ENCODE peak calls at places on chromosome X, in ten cellular contexts. G is psoas muscle, N is tibial artery, S is K562, F is Caco-2, J is MM.1S, B is mesenchymal stem cell, Y is tibial nerve, O is MG63, E is left lung. X is an unnamed sample. For H3K9me3 and H3K36me3, the result is how much of the 10 kb centered on the place peaks cover.

GRCh38 chrX:8743126-8743732 is 11.3 kb upstream of the ANOS1 start:
- DNase-seq in N (no peak), G (peak), O (peak), E (peak), Y (peak), J (peak), S (peak), B (peak), F (peak), X (peak)

GRCh38 chrX:116009871-116010710 is 160.5 kb upstream of the AGTR2 start:
- DNase-seq in N (peak), S (no peak), J (peak), Y (no peak), G (no peak), F (no peak), B (no peak), E (peak), O (no peak), X (peak)

GRCh38 chrX:30489323-30489722 is 88.2 kb downstream of the TASL start:
- DNase-seq in E (no peak), G (no peak), B (no peak), J (no peak), S (peak), O (peak), N (no peak), F (peak), Y (no peak), X (no peak)

GRCh38 chrX:72243472-72243871 is 4.6 kb upstream of the ERCC6L start:
- DNase-seq in N (no peak), B (peak), J (no peak), F (no peak), Y (no peak), G (no peak), E (no peak), S (no peak), O (no peak), X (no peak)

GRCh38 chrX:18769812-18770573 is 62.5 kb downstream of the PPEF1 start:
- DNase-seq in E (no peak), N (no peak), J (no peak), B (peak), S (no peak), F (no peak), O (no peak), G (no peak), Y (no peak), X (no peak)

GRCh38 chrX:30246769-30247489 is at the start of gene MAGEB1:
- DNase-seq in E (no peak), B (no peak), F (no peak), N (no peak), Y (no peak), S (peak), J (no peak), G (no peak), O (no peak), X (no peak)

GRCh38 chrX:29488919-29489318 is 726.4 kb upstream of the MAGEB2 start:
- DNase-seq in F (no peak), N (no peak), O (no peak), J (peak), S (no peak), B (no peak), E (no peak), G (no peak), Y (peak), X (no peak)

GRCh38 chrX:13689519-13690211 is 737 bp downstream of the RAB9A start:
- DNase-seq in O (no peak), J (no peak), N (no peak), S (no peak), F (no peak), B (peak), G (no peak), Y (no peak), E (no peak), X (no peak)

GRCh38 chrX:108537005-108537404 is 97.4 kb downstream of the COL4A5 start:
- DNase-seq in J (peak), F (no peak), B (peak), N (no peak), O (no peak), E (no peak), S (peak), G (no peak), Y (peak), X (no peak)

GRCh38 chrX:37815366-37815765 is 32.0 kb downstream of the DYNLT3 start:
- DNase-seq in B (no peak), J (no peak), O (no peak), Y (no peak), N (no peak), F (no peak), S (no peak), E (no peak), G (no peak), X (no peak)

GRCh38 chrX:65821721-65822496 is 154.5 kb downstream of the MSN start:
- DNase-seq in O (peak), B (no peak), G (peak), F (no peak), J (no peak), E (peak), N (no peak), S (no peak), Y (no peak), X (peak)

GRCh38 chrX:13015536-13016236 is 28.7 kb downstream of the FAM9C start:
- DNase-seq in S (no peak), Y (no peak), G (no peak), N (no peak), E (no peak), J (no peak), F (no peak), O (no peak), B (no peak), X (no peak)

GRCh38 chrX:40107291-40108083 is 9.7 kb upstream of the BCOR start:
- DNase-seq in J (peak), F (no peak), B (peak), E (peak), O (peak), N (peak), G (peak), Y (no peak), S (no peak), X (peak)

GRCh38 chrX:83145910-83146309 is 362.2 kb upstream of the POU3F4 start:
- DNase-seq in J (no peak), E (no peak), G (no peak), N (no peak), F (no peak), O (no peak), B (no peak), S (no peak), Y (no peak), X (no peak)

GRCh38 chrX:54482839-54483593 is 13.0 kb downstream of the FGD1 start:
- DNase-seq in F (no peak), Y (no peak), N (peak), J (no peak), G (no peak), B (no peak), O (no peak), S (no peak), E (no peak), X (no peak)

GRCh38 chrX:12956704-12957541 is 18.0 kb upstream of the TMSB4X start:
- DNase-seq in B (peak), O (no peak), G (no peak), F (no peak), N (no peak), E (no peak), S (peak), J (peak), Y (no peak), X (no peak)

GRCh38 chrX:20211261-20211786 is 55.4 kb downstream of the RPS6KA3 start:
- DNase-seq in O (no peak), E (no peak), Y (no peak), S (no peak), J (no peak), N (no peak), F (no peak), G (no peak), B (no peak), X (no peak)

GRCh38 chrX:100649550-100650356 is 5.8 kb downstream of the SRPX2 start:
- DNase-seq in F (peak), J (no peak), N (peak), S (no peak), E (peak), O (peak), Y (peak), G (peak), B (peak), X (peak)

GRCh38 chrX:8607326-8607725 is 124.6 kb downstream of the ANOS1 start:
- DNase-seq in S (no peak), B (no peak), O (no peak), F (no peak), Y (no peak), N (no peak), J (no peak), E (no peak), G (no peak), X (no peak)

GRCh38 chrX:19857131-19857530 is 30.3 kb downstream of the SH3KBP1 start:
- DNase-seq in Y (no peak), O (no peak), B (no peak), J (peak), G (no peak), N (no peak), E (no peak), S (no peak), F (no peak), X (no peak)

GRCh38 chrX:23752740-23753435 is 9.8 kb upstream of the ACOT9 start:
- DNase-seq in J (no peak), E (no peak), N (no peak), G (no peak), O (peak), Y (no peak), B (peak), F (no peak), S (no peak), X (no peak)

GRCh38 chrX:45009371-45010000 is 136.5 kb downstream of the KDM6A start:
- DNase-seq in O (peak), J (no peak), S (no peak), Y (no peak), N (no peak), E (no peak), B (no peak), G (no peak), F (no peak), X (no peak)

GRCh38 chrX:70029790-70030189 is 19.9 kb downstream of the AWAT2 start:
- DNase-seq in J (no peak), E (no peak), B (no peak), O (no peak), N (no peak), F (no peak), G (no peak), S (no peak), Y (no peak), X (no peak)

GRCh38 chrX:134482371-134482770 is 22.4 kb downstream of the HPRT1 start:
- DNase-seq in B (no peak), F (no peak), E (no peak), N (no peak), S (no peak), Y (no peak), O (no peak), J (no peak), G (no peak), X (no peak)

GRCh38 chrX:41733939-41734338 is 10.0 kb downstream of the GPR82 start:
- DNase-seq in G (no peak), N (no peak), S (no peak), O (no peak), E (no peak), B (no peak), Y (no peak), J (peak), F (no peak), X (no peak)

GRCh38 chrX:20530319-20530979 is 263.7 kb upstream of the RPS6KA3 start:
- DNase-seq in B (peak), N (peak), F (peak), O (peak), Y (peak), G (no peak), S (peak), E (peak), J (peak), X (peak)

GRCh38 chrX:39613508-39613921 is 484.2 kb downstream of the BCOR start:
- DNase-seq in O (peak), G (peak), F (no peak), N (no peak), B (no peak), J (no peak), E (no peak), S (no peak), Y (peak), X (peak)

GRCh38 chrX:22366166-22366702 is 93.5 kb downstream of the CBLL2 start:
- DNase-seq in Y (no peak), S (no peak), B (no peak), E (no peak), J (no peak), F (no peak), N (no peak), G (no peak), O (no peak), X (no peak)

GRCh38 chrX:53028678-53029077 is 19.9 kb upstream of the GPR173 start:
- DNase-seq in J (no peak), F (no peak), G (no peak), O (no peak), E (no peak), N (no peak), B (no peak), Y (no peak), S (no peak), X (no peak)

DNA sequence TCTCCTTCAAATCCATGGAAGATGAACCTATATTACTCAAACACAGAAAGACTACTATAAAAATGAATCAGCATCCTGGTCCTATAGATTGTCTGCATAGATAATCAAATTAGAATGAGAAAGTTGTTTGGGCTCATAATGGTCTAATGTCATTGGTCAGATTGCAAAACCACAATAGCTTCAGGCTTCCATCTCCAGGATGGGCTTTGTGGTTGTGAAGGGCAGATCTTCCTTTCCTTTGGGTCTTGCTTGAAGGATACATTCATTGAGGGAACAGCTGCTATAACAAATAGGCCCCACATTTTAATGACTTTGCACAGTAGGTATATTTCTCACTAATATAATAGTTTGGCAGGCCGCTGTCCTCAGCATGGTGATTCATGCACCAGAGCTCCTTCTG is 94.3 kb downstream of the REPS2 start:
- DNase-seq in N (no peak), G (no peak), F (no peak), J (no peak), Y (no peak), O (no peak), B (no peak), S (no peak), E (no peak), X (no peak)
- H3K9me3 ChIP-seq in N (under half), G (under half), F (under half), J (under half), Y (under half), O (under half), B (under half), S (under half), E (under half), X (under half)

DNA sequence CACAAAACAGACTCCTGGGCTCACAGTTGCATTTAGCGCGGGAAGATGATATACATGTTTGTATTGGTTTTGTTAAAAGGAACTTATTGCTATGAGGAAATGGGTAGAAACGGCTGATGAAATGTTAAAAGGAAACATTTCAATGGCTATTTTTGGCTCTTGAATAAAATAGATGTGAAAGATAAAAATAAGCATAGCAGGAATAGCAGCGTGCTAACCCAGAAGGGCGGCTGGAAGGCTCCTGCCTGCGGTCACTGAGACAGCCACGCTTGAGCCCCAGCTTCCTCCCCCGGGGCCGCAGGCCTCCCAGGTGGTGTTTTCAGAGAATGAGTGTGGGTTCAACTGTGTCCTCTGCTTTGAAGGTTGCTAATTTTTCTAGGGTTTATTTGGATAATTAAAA is 35.0 kb upstream of the CLCN4 start:
- DNase-seq in E (no peak), J (peak), O (no peak), S (no peak), N (no peak), Y (no peak), G (no peak), F (no peak), B (no peak), X (no peak)
- H3K36me3 ChIP-seq in E (under half), J (under half), O (under half), S (under half), N (under half), Y (under half), G (under half), F (under half), B (half or more), X (under half)

GRCh38 chrX:76850851-76851250 is 423.3 kb downstream of the MAGEE1 start:
- DNase-seq in J (no peak), E (no peak), S (no peak), G (no peak), O (no peak), Y (no peak), F (no peak), B (no peak), N (no peak), X (no peak)
- H3K9me3 ChIP-seq in J (under half), E (under half), S (under half), G (under half), O (under half), Y (under half), F (under half), B (under half), N (under half), X (under half)

GRCh38 chrX:16587776-16588175 is 62.2 kb upstream of the S100G start:
- DNase-seq in J (no peak), F (no peak), S (no peak), B (no peak), Y (no peak), O (no peak), N (no peak), E (no peak), G (no peak), X (no peak)
- H3K36me3 ChIP-seq in J (under half), F (under half), S (under half), B (under half), Y (under half), O (under half), N (under half), E (under half), G (under half), X (under half)

DNA sequence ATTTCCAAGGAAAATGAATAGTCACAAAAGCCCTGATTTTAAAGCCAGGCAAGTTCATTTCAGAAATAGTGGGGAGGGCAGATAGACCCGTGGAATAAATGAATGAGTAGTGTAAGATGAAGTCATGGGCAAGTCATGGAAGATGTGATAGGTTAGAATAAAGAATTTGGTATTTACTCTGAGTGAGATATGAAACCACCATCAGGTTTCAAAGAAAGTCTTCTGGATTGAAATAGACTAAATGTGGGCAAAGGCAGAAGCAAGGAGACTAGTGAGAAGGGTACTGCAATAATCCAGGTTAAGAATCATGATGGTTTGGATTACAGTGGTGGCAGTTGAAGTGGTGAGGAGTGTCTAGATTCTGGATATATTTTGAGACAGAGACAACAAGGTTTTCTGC is 218.5 kb upstream of the AFF2 start:
- DNase-seq in E (no peak), F (no peak), J (no peak), G (no peak), O (no peak), N (no peak), Y (no peak), S (no peak), B (no peak), X (no peak)
- H3K9me3 ChIP-seq in E (under half), F (under half), J (under half), G (under half), O (under half), N (under half), Y (under half), S (under half), B (under half), X (under half)

GRCh38 chrX:48476919-48477318 is 920 bp downstream of the FTSJ1 start:
- DNase-seq in E (no peak), O (no peak), N (no peak), F (no peak), Y (no peak), G (no peak), S (no peak), B (no peak), J (no peak), X (no peak)

GRCh38 chrX:48480142-48480541 is 4.1 kb downstream of the FTSJ1 start:
- DNase-seq in F (no peak), S (no peak), J (no peak), O (no peak), E (no peak), B (no peak), Y (no peak), G (no peak), N (no peak), X (no peak)

GRCh38 chrX:48480583-48480982 is 4.6 kb downstream of the FTSJ1 start:
- DNase-seq in B (no peak), O (no peak), G (no peak), S (no peak), N (no peak), J (no peak), E (no peak), Y (no peak), F (no peak), X (no peak)

GRCh38 chrX:48477960-48478755 is 2.2 kb downstream of the FTSJ1 start:
- DNase-seq in G (no peak), B (no peak), J (no peak), E (no peak), Y (no peak), N (no peak), S (no peak), F (no peak), O (no peak), X (no peak)

GRCh38 chrX:48478806-48479205 is 2.8 kb downstream of the FTSJ1 start:
- DNase-seq in G (no peak), Y (no peak), B (no peak), O (no peak), F (no peak), N (no peak), J (no peak), S (no peak), E (no peak), X (no peak)
- H3K36me3 ChIP-seq in G (under half), Y (under half), B (under half), O (under half), F (under half), N (under half), J (under half), S (half or more), E (under half), X (under half)

GRCh38 chrX:131709553-131709952 is 165.7 kb downstream of the OR13H1 start:
- DNase-seq in F (no peak), E (no peak), O (no peak), S (no peak), J (no peak), G (no peak), B (no peak), Y (no peak), N (no peak), X (no peak)
- H3K9me3 ChIP-seq in F (under half), E (under half), O (under half), S (under half), J (under half), G (under half), B (under half), Y (under half), N (under half), X (under half)